ENCODE peak calls at places on chromosome X, in four cellular contexts. I, Y, B and L are unnamed samples.

GRCh38 chrX:9829308-9830267 is 43.4 kb downstream of the SHROOM2 start:
- DNase-seq in I (no peak), Y (no peak), B (no peak), L (peak; percentile 35)

GRCh38 chrX:15165832-15166231 is 104.1 kb downstream of the ASB9 start:
- DNase-seq in I (no peak), Y (no peak), B (no peak), L (no peak)

GRCh38 chrX:69107231-69107739 is 58.0 kb downstream of the PJA1 start:
- DNase-seq in I (no peak), Y (no peak), B (peak; percentile 48), L (no peak)

GRCh38 chrX:78124304-78124703 is 15.1 kb downstream of the TAF9B start:
- DNase-seq in I (no peak), Y (no peak), B (no peak), L (no peak)

GRCh38 chrX:49059209-49060191 is 701 bp downstream of the CCDC120 start:
- DNase-seq in I (no peak), Y (no peak), B (no peak), L (no peak)

GRCh38 chrX:48595929-48596328 is 1.4 kb upstream of the WDR13 start:
- DNase-seq in I (no peak), Y (no peak), B (no peak), L (no peak)

GRCh38 chrX:110477593-110478228 is 119.1 kb downstream of the RTL9 start:
- DNase-seq in I (no peak), Y (no peak), B (no peak), L (no peak)

GRCh38 chrX:124194209-124194608 is 138.3 kb upstream of the TEX13D start:
- DNase-seq in I (no peak), Y (no peak), B (no peak), L (no peak)

GRCh38 chrX:49053223-49054072 is 5.4 kb upstream of the CCDC120 start:
- DNase-seq in I (no peak), Y (peak; percentile 75), B (peak; percentile 88), L (peak; percentile 71)

GRCh38 chrX:1487401-1487800 is 34.7 kb upstream of the ASMTL start:
- DNase-seq in I (no peak), Y (no peak), B (no peak), L (no peak)

GRCh38 chrX:53445977-53446376 is 11.8 kb upstream of the HSD17B10 start:
- DNase-seq in I (peak; percentile 24), Y (peak; percentile 40), B (peak; percentile 55), L (peak; percentile 28)

GRCh38 chrX:45036161-45036560 is 163.2 kb downstream of the KDM6A start:
- DNase-seq in I (no peak), Y (no peak), B (no peak), L (no peak)

GRCh38 chrX:148723551-148723950 is 223.1 kb downstream of the AFF2 start:
- DNase-seq in I (peak; percentile 1), Y (no peak), B (no peak), L (no peak)

GRCh38 chrX:110286126-110286525 is 31.8 kb downstream of the AMMECR1 start:
- DNase-seq in I (no peak), Y (peak; percentile 52), B (no peak), L (peak; percentile 58)

GRCh38 chrX:20374866-20375530 is 108.3 kb upstream of the RPS6KA3 start:
- DNase-seq in I (peak; percentile 40), Y (no peak), B (no peak), L (no peak)

GRCh38 chrX:136953867-136954787 is 73.6 kb upstream of the RBMX start:
- DNase-seq in I (peak; percentile 73), Y (peak; percentile 45), B (peak; percentile 77), L (peak; percentile 79)

GRCh38 chrX:22534643-22535042 is 261.9 kb downstream of the CBLL2 start:
- DNase-seq in I (no peak), Y (peak; percentile 36), B (no peak), L (no peak)

GRCh38 chrX:152072236-152072635 is 66.1 kb downstream of the MAGEA10 start:
- DNase-seq in I (no peak), Y (peak; percentile 31), B (no peak), L (peak; percentile 40)

GRCh38 chrX:54747713-54748393 is 50.2 kb downstream of the ITIH6 start:
- DNase-seq in I (no peak), Y (no peak), B (no peak), L (no peak)

GRCh38 chrX:84729809-84730208 is 227.6 kb upstream of the HDX start:
- DNase-seq in I (peak; percentile 21), Y (peak; percentile 45), B (peak; percentile 57), L (peak; percentile 43)

GRCh38 chrX:134718329-134719317 is 60.4 kb upstream of the PLAC1 start:
- DNase-seq in I (no peak), Y (peak; percentile 78), B (peak; percentile 49), L (peak; percentile 80)